ENCODE peak calls at places on chromosomes 3 and 15, in four cellular contexts. One of them, this sample, is unnamed.

GRCh38 chr3:79517766-79518413 is 249.9 kb downstream of the ROBO1 start:
- DNase-seq in SW 1271: no peak
- DNase-seq in NCI-H510A: no peak
- DNase-seq in fibroblast of gingiva: peak
- DNase-seq in this sample: peak

GRCh38 chr15:55530861-55531313 is 22.9 kb upstream of the DNAAF4 start:
- DNase-seq in SW 1271: no peak
- DNase-seq in NCI-H510A: no peak
- DNase-seq in fibroblast of gingiva: no peak
- DNase-seq in this sample: no peak

GRCh38 chr15:65416845-65417416 is 5.8 kb downstream of the IGDCC4 start:
- DNase-seq in SW 1271: no peak
- DNase-seq in NCI-H510A: no peak
- DNase-seq in fibroblast of gingiva: no peak
- DNase-seq in this sample: no peak

GRCh38 chr3:184371570-184372018 is 6.4 kb downstream of the THPO start:
- DNase-seq in SW 1271: no peak
- DNase-seq in NCI-H510A: peak
- DNase-seq in fibroblast of gingiva: peak
- DNase-seq in this sample: peak

GRCh38 chr3:10764314-10765051 is 51.5 kb upstream of the SLC6A11 start:
- DNase-seq in SW 1271: no peak
- DNase-seq in NCI-H510A: no peak
- DNase-seq in fibroblast of gingiva: no peak
- DNase-seq in this sample: no peak

GRCh38 chr3:23004971-23005370 is 198.2 kb upstream of the UBE2E2 start:
- DNase-seq in SW 1271: no peak
- DNase-seq in NCI-H510A: no peak
- DNase-seq in fibroblast of gingiva: no peak
- DNase-seq in this sample: no peak

GRCh38 chr15:75136758-75137157 is 64.9 kb upstream of the C15orf39 start:
- DNase-seq in SW 1271: no peak
- DNase-seq in NCI-H510A: no peak
- DNase-seq in fibroblast of gingiva: no peak
- DNase-seq in this sample: no peak

GRCh38 chr3:170839518-170840100 is 30.4 kb downstream of the RPL22L1 start:
- DNase-seq in SW 1271: no peak
- DNase-seq in NCI-H510A: no peak
- DNase-seq in fibroblast of gingiva: no peak
- DNase-seq in this sample: no peak

GRCh38 chr3:43857361-43858051 is 166.8 kb downstream of the ABHD5 start:
- DNase-seq in SW 1271: no peak
- DNase-seq in NCI-H510A: no peak
- DNase-seq in fibroblast of gingiva: no peak
- DNase-seq in this sample: no peak

GRCh38 chr3:41640076-41640475 is 321.8 kb downstream of the ULK4 start:
- DNase-seq in SW 1271: no peak
- DNase-seq in NCI-H510A: no peak
- DNase-seq in fibroblast of gingiva: no peak
- DNase-seq in this sample: no peak

GRCh38 chr15:101070502-101071273 is 151.5 kb downstream of the LRRK1 start:
- DNase-seq in SW 1271: no peak
- DNase-seq in NCI-H510A: no peak
- DNase-seq in fibroblast of gingiva: peak
- DNase-seq in this sample: no peak

GRCh38 chr3:120470870-120471269 is 20.1 kb upstream of the FSTL1 start:
- DNase-seq in SW 1271: no peak
- DNase-seq in NCI-H510A: no peak
- DNase-seq in fibroblast of gingiva: peak
- DNase-seq in this sample: no peak

GRCh38 chr3:141753399-141753798 is 9.8 kb upstream of the GRK7 start:
- DNase-seq in SW 1271: no peak
- DNase-seq in NCI-H510A: no peak
- DNase-seq in fibroblast of gingiva: no peak
- DNase-seq in this sample: no peak

GRCh38 chr3:40690696-40691597 is 166.2 kb downstream of the ZNF621 start:
- DNase-seq in SW 1271: no peak
- DNase-seq in NCI-H510A: no peak
- DNase-seq in fibroblast of gingiva: no peak
- DNase-seq in this sample: no peak

GRCh38 chr3:50089603-50089945 is 855 bp downstream of the RBM5 start:
- DNase-seq in SW 1271: no peak
- DNase-seq in NCI-H510A: no peak
- DNase-seq in fibroblast of gingiva: no peak
- DNase-seq in this sample: no peak

GRCh38 chr3:190076601-190077444 is 43.9 kb downstream of the P3H2 start:
- DNase-seq in SW 1271: peak
- DNase-seq in NCI-H510A: no peak
- DNase-seq in fibroblast of gingiva: peak
- DNase-seq in this sample: peak

GRCh38 chr15:31046759-31047359 is 54.7 kb downstream of the TRPM1 start:
- DNase-seq in SW 1271: no peak
- DNase-seq in NCI-H510A: no peak
- DNase-seq in fibroblast of gingiva: no peak
- DNase-seq in this sample: no peak

GRCh38 chr3:10170915-10171478 is 6.3 kb downstream of the IRAK2 start:
- DNase-seq in SW 1271: no peak
- DNase-seq in NCI-H510A: no peak
- DNase-seq in fibroblast of gingiva: no peak
- DNase-seq in this sample: no peak

GRCh38 chr15:41241251-41241964 is 10.3 kb downstream of the CHP1 start:
- DNase-seq in SW 1271: no peak
- DNase-seq in NCI-H510A: peak
- DNase-seq in fibroblast of gingiva: no peak
- DNase-seq in this sample: no peak

GRCh38 chr3:111747490-111747889 is 111.6 kb upstream of the PHLDB2 start:
- DNase-seq in SW 1271: no peak
- DNase-seq in NCI-H510A: no peak
- DNase-seq in fibroblast of gingiva: no peak
- DNase-seq in this sample: no peak

GRCh38 chr15:52567886-52568568 is 803 bp downstream of the ARPP19 start:
- DNase-seq in SW 1271: peak
- DNase-seq in NCI-H510A: no peak
- DNase-seq in fibroblast of gingiva: no peak
- DNase-seq in this sample: no peak

This sample was measured in smooth muscle cell of the brain vasculature.